ENCODE peak calls at places on chromosomes 13 and 19, in ten cellular contexts. Q is PC-3, C is SK-N-SH, E is MM.1S, D is GM23338, W is GM23248, U is HCT116, X is PC-9, K is hepatocyte, S is Karpas-422. I is an unnamed sample.

GRCh38 chr19:33447336-33448158 is 74.0 kb downstream of the CEBPG start:
- DNase-seq in K (no peak), E (no peak), U (no peak), Q (no peak), W (no peak), D (no peak), X (no peak), S (no peak), C (no peak), I (no peak)

GRCh38 chr13:41568990-41569387 is 111.6 kb downstream of the RGCC start:
- DNase-seq in E (no peak), S (no peak), D (no peak), W (peak; percentile 64), X (no peak), U (no peak), K (no peak), Q (no peak), C (no peak), I (no peak)

GRCh38 chr13:40485611-40486517 is 180.6 kb downstream of the FOXO1 start:
- DNase-seq in C (no peak), K (no peak), D (no peak), W (no peak), U (no peak), S (no peak), Q (no peak), E (peak; percentile 8), X (no peak), I (peak; percentile 57)

GRCh38 chr19:2274937-2275535 is 6.9 kb downstream of the PEAK3 start:
- DNase-seq in S (peak; percentile 69), Q (peak; percentile 66), E (peak; percentile 63), X (no peak), K (peak; percentile 78), U (no peak), W (peak; percentile 84), C (peak; percentile 89), D (peak; percentile 87), I (peak; percentile 62)

GRCh38 chr19:3146677-3147100 is 10.9 kb downstream of the GNA15 start:
- DNase-seq in K (no peak), Q (peak; percentile 20), S (peak; percentile 69), D (peak; percentile 58), W (no peak), X (peak; percentile 37), C (peak; percentile 79), U (no peak), E (peak; percentile 21), I (peak; percentile 38)

GRCh38 chr13:87259479-87260083 is 411.6 kb upstream of the SLITRK5 start:
- DNase-seq in K (peak; percentile 43), U (peak; percentile 13), C (peak; percentile 2), Q (peak; percentile 29), E (no peak), W (peak; percentile 40), D (peak; percentile 77), S (peak; percentile 75), X (peak; percentile 8), I (peak; percentile 46)

GRCh38 chr13:51590966-51591627 is 6.8 kb downstream of the WDFY2 start:
- DNase-seq in S (no peak), C (peak; percentile 41), D (peak; percentile 33), W (peak; percentile 96), X (peak; percentile 46), E (no peak), Q (peak; percentile 68), K (peak; percentile 63), U (no peak), I (no peak)

GRCh38 chr13:33004454-33004853 is 11.8 kb upstream of the KL start:
- DNase-seq in K (no peak), X (no peak), W (peak; percentile 16), D (peak; percentile 24), U (no peak), C (no peak), E (no peak), S (no peak), Q (no peak), I (no peak)

GRCh38 chr13:22235285-22235949 is 564.5 kb downstream of the FGF9 start:
- DNase-seq in D (peak; percentile 27), E (no peak), W (peak; percentile 4), K (peak; percentile 28), C (no peak), S (no peak), U (peak; percentile 18), X (no peak), Q (no peak), I (no peak)

GRCh38 chr19:30387311-30388115 is 15.3 kb downstream of the ZNF536 start:
- DNase-seq in C (peak; percentile 78), U (no peak), Q (no peak), E (no peak), S (no peak), X (no peak), D (no peak), K (no peak), W (no peak), I (no peak)

GRCh38 chr19:4970558-4971423 is 1.9 kb downstream of the KDM4B start:
- DNase-seq in D (peak; percentile 40), E (peak; percentile 34), W (peak; percentile 56), Q (peak; percentile 49), K (no peak), U (no peak), C (peak; percentile 64), S (peak; percentile 44), X (no peak), I (no peak)

GRCh38 chr13:98984118-98984517 is 6.3 kb upstream of the DOCK9 start:
- DNase-seq in C (no peak), Q (peak; percentile 73), S (no peak), E (no peak), D (no peak), U (no peak), W (no peak), X (no peak), K (no peak), I (no peak)

GRCh38 chr13:24032674-24033073 is 127.8 kb upstream of the SPATA13 start:
- DNase-seq in X (no peak), E (no peak), S (no peak), U (no peak), K (no peak), C (no peak), W (peak; percentile 78), Q (peak; percentile 38), D (no peak), I (no peak)

GRCh38 chr19:40717325-40717879 is 490 bp downstream of the ITPKC start:
- DNase-seq in S (no peak), C (no peak), K (no peak), Q (no peak), E (no peak), X (peak; percentile 19), W (no peak), U (no peak), D (no peak), I (no peak)
- H3K4me1 ChIP-seq in S (peaks cover 45% of the 10 kb centered on the region), C (peaks cover 8% of the 10 kb centered on the region), K (peaks cover 27% of the 10 kb centered on the region), Q (peaks cover 33% of the 10 kb centered on the region), E (peaks cover 37% of the 10 kb centered on the region), X (peaks cover 33% of the 10 kb centered on the region), W (peaks cover 26% of the 10 kb centered on the region), U (peaks cover 67% of the 10 kb centered on the region), D (peaks cover 22% of the 10 kb centered on the region), I (peaks cover 37% of the 10 kb centered on the region)

GRCh38 chr13:28138756-28139470 is 568 bp downstream of the PAN3 start:
- DNase-seq in K (peak; percentile 93), W (peak; percentile 85), X (peak; percentile 67), D (peak; percentile 85), Q (peak; percentile 74), C (peak; percentile 85), E (peak; percentile 60), S (peak; percentile 94), U (peak; percentile 63), I (peak; percentile 84)
- H3K4me2 ChIP-seq in K (peak overlapping the region; percentile 84), W (peak overlapping the region; percentile 95), X (peak overlapping the region; percentile 92), D (peak overlapping the region; percentile 95), Q (peak overlapping the region; percentile 88), C (peak overlapping the region; percentile 84), E (no peak overlapping the region), S (peak overlapping the region; percentile 87), U (peak overlapping the region; percentile 80), I (peak overlapping the region; percentile 82)

GRCh38 chr13:82096256-82096655 is 1755.3 kb upstream of the SPRY2 start:
- DNase-seq in E (no peak), K (no peak), U (no peak), Q (no peak), X (no peak), W (no peak), C (no peak), D (no peak), S (no peak), I (no peak)

GRCh38 chr13:82088781-82089180 is 1747.9 kb upstream of the SPRY2 start:
- DNase-seq in X (no peak), K (no peak), C (no peak), D (no peak), W (no peak), E (no peak), Q (no peak), U (no peak), S (no peak), I (no peak)

GRCh38 chr13:82092312-82092711 is 1751.4 kb upstream of the SPRY2 start:
- DNase-seq in W (no peak), K (no peak), X (no peak), D (no peak), Q (peak; percentile 6), E (no peak), S (no peak), C (no peak), U (no peak), I (no peak)
- H3K9me2 ChIP-seq in W (no peaks in the 10 kb centered on the region), K (no peaks in the 10 kb centered on the region), X (no peaks in the 10 kb centered on the region), D (peaks cover 2% of the 10 kb centered on the region), Q (no peaks in the 10 kb centered on the region), E (no peaks in the 10 kb centered on the region), S (no peaks in the 10 kb centered on the region), C (no peaks in the 10 kb centered on the region), U (no peaks in the 10 kb centered on the region), I (no peaks in the 10 kb centered on the region)

DNA sequence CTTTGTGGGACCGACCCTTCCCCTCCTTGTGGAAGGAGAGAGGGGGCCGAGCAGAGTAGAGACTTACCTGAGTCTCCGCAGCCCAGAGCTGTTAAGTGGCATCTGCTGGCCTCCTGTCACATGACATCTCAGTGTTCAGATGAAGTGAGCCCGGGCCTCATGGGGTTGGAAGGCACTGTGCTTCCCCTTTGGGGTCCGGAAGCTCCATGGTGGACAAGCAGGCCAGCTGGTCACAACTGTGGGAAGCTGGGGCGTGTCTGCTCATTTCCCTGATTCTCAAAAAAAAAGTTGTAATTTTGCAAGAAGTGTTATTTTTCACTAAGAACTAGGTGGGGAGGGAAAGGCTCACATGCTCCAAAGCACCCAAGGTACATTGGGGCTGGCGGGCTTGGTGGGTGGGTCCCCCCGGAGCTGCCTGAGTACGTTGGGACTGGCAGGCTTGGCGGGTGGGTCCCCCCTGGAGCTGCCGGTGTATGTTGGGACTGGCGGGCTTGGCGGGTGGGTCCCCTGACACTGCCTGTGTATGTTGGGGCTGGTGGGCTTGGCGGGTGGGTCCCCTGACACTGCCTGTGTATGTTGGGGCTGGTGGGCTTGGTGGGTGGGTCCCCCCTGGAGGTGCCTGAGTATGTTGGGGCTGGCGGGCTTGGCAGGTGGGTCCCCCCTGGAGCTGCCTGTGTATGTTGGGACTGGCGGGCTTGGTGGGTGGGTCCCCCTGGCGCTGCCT is 18.2 kb upstream of the DCUN1D2 start:
- DNase-seq in W (no peak), D (no peak), E (no peak), Q (no peak), X (no peak), S (no peak), U (no peak), C (no peak), K (no peak), I (no peak)
- H3K4me1 ChIP-seq in W (no peaks in the 10 kb centered on the region), D (no peaks in the 10 kb centered on the region), E (no peaks in the 10 kb centered on the region), Q (no peaks in the 10 kb centered on the region), X (no peaks in the 10 kb centered on the region), S (no peaks in the 10 kb centered on the region), U (no peaks in the 10 kb centered on the region), C (no peaks in the 10 kb centered on the region), K (no peaks in the 10 kb centered on the region), I (no peaks in the 10 kb centered on the region)